ENCODE peak calls at places on chromosomes 5 and 9, in four cellular contexts. One of them, this sample, is unnamed.

GRCh38 chr9:120710110-120710981 is 3.9 kb downstream of the MEGF9 start:
- DNase-seq in HTR-8/SVneo: no peak
- DNase-seq in ELF-1: peak
- DNase-seq in mucosa of gallbladder: no peak
- DNase-seq in this sample: peak

GRCh38 chr5:79318935-79319614 is 83.1 kb downstream of the JMY start:
- DNase-seq in HTR-8/SVneo: no peak
- DNase-seq in ELF-1: no peak
- DNase-seq in mucosa of gallbladder: no peak
- DNase-seq in this sample: no peak

GRCh38 chr5:59038169-59039002 is 455.5 kb downstream of the RAB3C start:
- DNase-seq in HTR-8/SVneo: no peak
- DNase-seq in ELF-1: peak
- DNase-seq in mucosa of gallbladder: no peak
- DNase-seq in this sample: no peak

GRCh38 chr9:89888677-89889076 is 283.9 kb downstream of the GADD45G start:
- DNase-seq in HTR-8/SVneo: no peak
- DNase-seq in ELF-1: no peak
- DNase-seq in mucosa of gallbladder: no peak
- DNase-seq in this sample: no peak

GRCh38 chr9:129514497-129514867 is 106.4 kb downstream of the C9orf50 start:
- DNase-seq in HTR-8/SVneo: no peak
- DNase-seq in ELF-1: no peak
- DNase-seq in mucosa of gallbladder: no peak
- DNase-seq in this sample: no peak

GRCh38 chr9:24500761-24501160 is 44.9 kb downstream of the IZUMO3 start:
- DNase-seq in HTR-8/SVneo: no peak
- DNase-seq in ELF-1: no peak
- DNase-seq in mucosa of gallbladder: no peak
- DNase-seq in this sample: no peak

GRCh38 chr9:106400170-106400569 is 462.8 kb upstream of the ZNF462 start:
- DNase-seq in HTR-8/SVneo: no peak
- DNase-seq in ELF-1: no peak
- DNase-seq in mucosa of gallbladder: no peak
- DNase-seq in this sample: no peak

GRCh38 chr9:136423432-136424146 is 13.1 kb downstream of the PMPCA start:
- DNase-seq in HTR-8/SVneo: no peak
- DNase-seq in ELF-1: no peak
- DNase-seq in mucosa of gallbladder: no peak
- DNase-seq in this sample: no peak

GRCh38 chr9:78567693-78568092 is 270.8 kb downstream of the PSAT1 start:
- DNase-seq in HTR-8/SVneo: no peak
- DNase-seq in ELF-1: peak
- DNase-seq in mucosa of gallbladder: no peak
- DNase-seq in this sample: no peak

GRCh38 chr5:56409331-56410190 is 176.4 kb upstream of the ANKRD55 start:
- DNase-seq in HTR-8/SVneo: peak
- DNase-seq in ELF-1: peak
- DNase-seq in mucosa of gallbladder: no peak
- DNase-seq in this sample: no peak

GRCh38 chr9:134360180-134360759 is 34.0 kb downstream of the RXRA start:
- DNase-seq in HTR-8/SVneo: no peak
- DNase-seq in ELF-1: no peak
- DNase-seq in mucosa of gallbladder: no peak
- DNase-seq in this sample: no peak

GRCh38 chr5:150075806-150076205 is 10.5 kb downstream of the CSF1R start:
- DNase-seq in HTR-8/SVneo: no peak
- DNase-seq in ELF-1: no peak
- DNase-seq in mucosa of gallbladder: peak
- DNase-seq in this sample: no peak

GRCh38 chr5:34957857-34958690 is 28.7 kb downstream of the DNAJC21 start:
- DNase-seq in HTR-8/SVneo: peak
- DNase-seq in ELF-1: peak
- DNase-seq in mucosa of gallbladder: no peak
- DNase-seq in this sample: no peak

GRCh38 chr9:130480673-130481072 is 35.9 kb downstream of the ASS1 start:
- DNase-seq in HTR-8/SVneo: no peak
- DNase-seq in ELF-1: peak
- DNase-seq in mucosa of gallbladder: no peak
- DNase-seq in this sample: no peak

GRCh38 chr9:127877566-127877998 is at the start of gene AK1:
- DNase-seq in HTR-8/SVneo: peak
- DNase-seq in ELF-1: no peak
- DNase-seq in mucosa of gallbladder: peak
- DNase-seq in this sample: no peak

GRCh38 chr9:107932036-107932435 is 442.5 kb upstream of the KLF4 start:
- DNase-seq in HTR-8/SVneo: no peak
- DNase-seq in ELF-1: no peak
- DNase-seq in mucosa of gallbladder: no peak
- DNase-seq in this sample: no peak

GRCh38 chr5:140239939-140240700 is 62.8 kb downstream of the PFDN1 start:
- DNase-seq in HTR-8/SVneo: peak
- DNase-seq in ELF-1: peak
- DNase-seq in mucosa of gallbladder: peak
- DNase-seq in this sample: no peak

GRCh38 chr9:76161546-76161945 is 232.7 kb downstream of the RFK start:
- DNase-seq in HTR-8/SVneo: no peak
- DNase-seq in ELF-1: peak
- DNase-seq in mucosa of gallbladder: peak
- DNase-seq in this sample: no peak

GRCh38 chr9:36997414-36997813 is 36.7 kb downstream of the PAX5 start:
- DNase-seq in HTR-8/SVneo: peak
- DNase-seq in ELF-1: peak
- DNase-seq in mucosa of gallbladder: no peak
- DNase-seq in this sample: no peak

GRCh38 chr5:30040483-30041116 is 1152.9 kb upstream of the CDH6 start:
- DNase-seq in HTR-8/SVneo: peak
- DNase-seq in ELF-1: peak
- DNase-seq in mucosa of gallbladder: no peak
- DNase-seq in this sample: no peak

GRCh38 chr5:8686707-8687106 is 817.8 kb downstream of the MTRR start:
- DNase-seq in HTR-8/SVneo: no peak
- DNase-seq in ELF-1: no peak
- DNase-seq in mucosa of gallbladder: no peak
- DNase-seq in this sample: no peak

GRCh38 chr5:80481019-80481893 is 6.6 kb upstream of the FAM151B start:
- DNase-seq in HTR-8/SVneo: peak
- DNase-seq in ELF-1: peak
- DNase-seq in mucosa of gallbladder: peak
- DNase-seq in this sample: no peak

GRCh38 chr5:55633574-55634203 is 78.4 kb downstream of the SLC38A9 start:
- DNase-seq in HTR-8/SVneo: no peak
- DNase-seq in ELF-1: no peak
- DNase-seq in mucosa of gallbladder: no peak
- DNase-seq in this sample: no peak

GRCh38 chr5:142129447-142129846 is 20.9 kb downstream of the NDFIP1 start:
- DNase-seq in HTR-8/SVneo: no peak
- DNase-seq in ELF-1: no peak
- DNase-seq in mucosa of gallbladder: no peak
- DNase-seq in this sample: no peak

GRCh38 chr5:124457101-124457500 is 289.3 kb downstream of the ZNF608 start:
- DNase-seq in HTR-8/SVneo: no peak
- DNase-seq in ELF-1: no peak
- DNase-seq in mucosa of gallbladder: no peak
- DNase-seq in this sample: no peak

GRCh38 chr9:98654247-98654646 is 54.5 kb downstream of the GABBR2 start:
- DNase-seq in HTR-8/SVneo: no peak
- DNase-seq in ELF-1: no peak
- DNase-seq in mucosa of gallbladder: no peak
- DNase-seq in this sample: no peak

GRCh38 chr5:153613143-153613542 is 122.7 kb downstream of the GRIA1 start:
- DNase-seq in HTR-8/SVneo: no peak
- DNase-seq in ELF-1: no peak
- DNase-seq in mucosa of gallbladder: no peak
- DNase-seq in this sample: no peak

GRCh38 chr5:107671742-107672211 is 1.0 kb upstream of the EFNA5 start:
- DNase-seq in HTR-8/SVneo: peak
- DNase-seq in ELF-1: peak
- DNase-seq in mucosa of gallbladder: peak
- DNase-seq in this sample: no peak

GRCh38 chr9:134173127-134174072 is 9.0 kb upstream of the RNU6ATAC start:
- DNase-seq in HTR-8/SVneo: no peak
- DNase-seq in ELF-1: no peak
- DNase-seq in mucosa of gallbladder: no peak
- DNase-seq in this sample: no peak

GRCh38 chr9:124505901-124506346 is 1.3 kb downstream of the NR5A1 start:
- DNase-seq in HTR-8/SVneo: no peak
- DNase-seq in ELF-1: no peak
- DNase-seq in mucosa of gallbladder: no peak
- DNase-seq in this sample: no peak

This sample was measured in natural killer cell.